ENCODE peak calls at places on chromosomes 11 and 22, in seven cellular contexts. Q is CD4-positive, CD25-positive, alpha-beta regulatory T cell; Z is SJSA1; V is Caco-2; R is CD8-positive, alpha-beta T cell; L is heart left ventricle; S is left ventricle myocardium inferior. W is an unnamed sample.

GRCh38 chr22:28955817-28956216 is 72.4 kb downstream of the ZNRF3 start:
- DNase-seq in L (no peak), S (no peak), V (no peak), Q (peak; percentile 7), Z (no peak), R (peak; percentile 84), W (peak; percentile 87)

GRCh38 chr22:43376765-43377485 is 33.8 kb upstream of the SCUBE1 start:
- DNase-seq in Z (no peak), L (no peak), R (peak; percentile 68), V (no peak), Q (no peak), S (no peak), W (peak; percentile 72)

GRCh38 chr11:104694259-104695070 is 203.8 kb downstream of the CASP12 start:
- DNase-seq in V (no peak), Q (no peak), Z (no peak), R (no peak), L (no peak), S (no peak), W (no peak)

GRCh38 chr22:24059121-24059520 is 48.0 kb downstream of the CABIN1 start:
- DNase-seq in Q (no peak), V (no peak), R (no peak), L (no peak), S (no peak), Z (no peak), W (no peak)

GRCh38 chr22:35064664-35065063 is 1.3 kb upstream of the ISX start:
- DNase-seq in S (no peak), Z (no peak), Q (no peak), L (no peak), V (peak; percentile 76), R (no peak), W (no peak)

GRCh38 chr11:31953803-31954327 is 137.0 kb upstream of the RCN1 start:
- DNase-seq in S (no peak), Z (no peak), R (no peak), L (no peak), Q (no peak), V (no peak), W (no peak)

GRCh38 chr22:47112566-47112965 is 350.1 kb downstream of the TBC1D22A start:
- DNase-seq in L (no peak), S (no peak), V (peak; percentile 18), R (no peak), Q (no peak), Z (no peak), W (no peak)

GRCh38 chr11:10906521-10906920 is 48.7 kb upstream of the ZBED5 start:
- DNase-seq in V (peak; percentile 59), Z (no peak), L (no peak), S (no peak), R (no peak), Q (no peak), W (no peak)

GRCh38 chr11:87908086-87908485 is 267.2 kb downstream of the RAB38 start:
- DNase-seq in S (no peak), L (no peak), R (no peak), V (no peak), Q (no peak), Z (no peak), W (no peak)

GRCh38 chr22:19635644-19636043 is 78.7 kb upstream of the SEPTIN5 start:
- DNase-seq in V (peak; percentile 3), S (no peak), Q (no peak), R (no peak), Z (no peak), L (no peak), W (no peak)

GRCh38 chr22:30474683-30475424 is 3.0 kb upstream of the SEC14L3 start:
- DNase-seq in S (no peak), Q (no peak), Z (no peak), V (no peak), L (no peak), R (no peak), W (peak; percentile 66)

GRCh38 chr11:121841487-121842167 is 274.4 kb downstream of the BLID start:
- DNase-seq in Q (no peak), Z (no peak), S (no peak), L (no peak), V (no peak), R (no peak), W (no peak)

GRCh38 chr11:131999955-132000354 is 629.5 kb downstream of the NTM start:
- DNase-seq in V (no peak), Z (no peak), L (no peak), Q (no peak), S (no peak), R (no peak), W (no peak)

GRCh38 chr11:70490208-70490607 is 91.9 kb downstream of the CTTN start:
- DNase-seq in V (no peak), R (no peak), S (peak; percentile 5), L (no peak), Z (no peak), Q (no peak), W (no peak)

GRCh38 chr11:43268161-43268560 is 43.6 kb upstream of the API5 start:
- DNase-seq in R (no peak), S (peak; percentile 61), V (no peak), Q (no peak), L (peak; percentile 32), Z (no peak), W (no peak)

GRCh38 chr11:130623909-130624668 is 175.6 kb downstream of the ADAMTS15 start:
- DNase-seq in Z (peak; percentile 67), V (no peak), L (no peak), S (no peak), Q (no peak), R (no peak), W (no peak)

GRCh38 chr22:45451988-45452387 is 38.5 kb downstream of the RIBC2 start:
- DNase-seq in R (no peak), Q (no peak), L (no peak), Z (no peak), V (no peak), S (no peak), W (no peak)
- H3K4me1 ChIP-seq in R (no peaks in the 10 kb centered on the region), Q (no peaks in the 10 kb centered on the region), L (peaks cover 20% of the 10 kb centered on the region), Z (no peaks in the 10 kb centered on the region), V (peaks cover 19% of the 10 kb centered on the region), S (peaks cover 13% of the 10 kb centered on the region), W (no peaks in the 10 kb centered on the region)

GRCh38 chr22:37661160-37661924 is 2.8 kb downstream of the PDXP start:
- DNase-seq in L (no peak), Q (no peak), Z (peak; percentile 90), R (no peak), V (no peak), S (no peak), W (peak; percentile 24)
- H3K4me3 ChIP-seq in L (no peak overlapping the region), Q (no peak overlapping the region), Z (no peak overlapping the region), R (no peak overlapping the region), V (no peak overlapping the region), S (peak overlapping the region; percentile 6), W (no peak overlapping the region)

GRCh38 chr11:77038825-77039326 is 4.7 kb downstream of the B3GNT6 start:
- DNase-seq in R (no peak), L (no peak), S (no peak), Q (no peak), V (no peak), Z (peak; percentile 51), W (no peak)

GRCh38 chr11:77038029-77038824 is 4.0 kb downstream of the B3GNT6 start:
- DNase-seq in V (no peak), Z (peak; percentile 56), Q (no peak), L (no peak), R (no peak), S (no peak), W (no peak)

GRCh38 chr11:77036398-77036797 is 2.2 kb downstream of the B3GNT6 start:
- DNase-seq in Z (no peak), L (no peak), S (no peak), Q (no peak), R (no peak), V (no peak), W (no peak)

GRCh38 chr11:77035580-77035979 is 1.4 kb downstream of the B3GNT6 start:
- DNase-seq in S (no peak), Q (no peak), R (no peak), L (no peak), V (no peak), Z (no peak), W (no peak)

DNA sequence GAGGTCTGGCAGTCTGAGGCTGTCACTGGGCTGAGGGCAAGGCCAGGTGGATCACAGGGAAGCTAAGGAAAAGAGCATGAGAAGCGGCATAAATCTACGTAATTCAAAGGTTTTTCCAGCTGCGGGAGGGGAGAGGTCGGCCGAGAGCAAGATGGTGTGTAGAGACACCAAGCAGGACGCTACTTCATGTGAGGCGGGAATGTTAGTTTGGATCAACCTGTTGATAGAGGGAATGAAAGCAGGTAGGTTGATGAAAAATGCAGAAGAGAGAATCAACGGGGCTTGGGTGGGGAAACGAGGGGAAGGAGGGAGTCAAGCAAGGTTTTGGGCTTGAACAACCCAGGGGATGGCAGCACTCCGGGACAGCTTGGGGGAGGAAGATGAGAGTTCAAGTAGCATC is 2.9 kb downstream of the B3GNT6 start:
- DNase-seq in L (no peak), R (no peak), S (no peak), Z (no peak), V (no peak), Q (no peak), W (no peak)
- H3K27me3 ChIP-seq in L (peaks cover 25% of the 10 kb centered on the region), R (peaks cover 12% of the 10 kb centered on the region), S (peaks cover 93% of the 10 kb centered on the region), Z (no peaks in the 10 kb centered on the region), V (no peaks in the 10 kb centered on the region), Q (peaks cover 8% of the 10 kb centered on the region), W (no peaks in the 10 kb centered on the region)

DNA sequence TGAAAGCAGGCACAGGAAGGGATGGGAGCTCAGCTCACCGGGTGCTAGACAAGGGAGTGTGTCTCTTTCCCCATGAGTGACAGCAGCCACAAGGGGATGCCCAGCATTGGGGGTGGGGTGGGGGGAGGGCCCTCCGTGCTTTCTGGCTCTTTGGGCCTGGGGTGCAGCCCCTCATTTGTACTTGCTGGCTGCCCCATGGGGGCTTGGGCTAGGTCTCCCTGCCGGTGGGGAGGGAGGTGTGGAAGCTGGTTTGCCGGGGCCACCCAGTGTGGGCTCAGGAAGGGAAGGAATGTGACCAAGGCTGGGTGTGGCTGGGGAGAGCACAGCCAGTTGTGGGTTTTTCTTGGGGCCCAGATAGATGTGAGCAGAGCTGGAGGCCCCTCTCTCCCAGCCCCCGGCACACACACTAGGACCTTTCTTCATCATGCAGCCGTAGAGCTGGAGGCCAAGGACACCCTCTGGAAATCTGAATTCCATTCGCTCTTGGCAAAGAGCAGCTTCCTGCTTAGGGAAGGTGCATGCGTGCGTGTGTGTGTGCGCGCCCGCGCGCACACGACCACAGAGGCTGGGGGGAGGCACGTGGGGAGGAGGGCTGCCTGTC is 25.8 kb downstream of the KCNQ1OT1 start:
- DNase-seq in R (no peak), Z (peak; percentile 38), V (no peak), Q (no peak), S (no peak), L (no peak), W (no peak)
- H3K4me1 ChIP-seq in R (no peaks in the 10 kb centered on the region), Z (peaks cover 10% of the 10 kb centered on the region), V (peaks cover 2% of the 10 kb centered on the region), Q (no peaks in the 10 kb centered on the region), S (peaks cover 61% of the 10 kb centered on the region), L (peaks cover 38% of the 10 kb centered on the region), W (no peaks in the 10 kb centered on the region)

DNA sequence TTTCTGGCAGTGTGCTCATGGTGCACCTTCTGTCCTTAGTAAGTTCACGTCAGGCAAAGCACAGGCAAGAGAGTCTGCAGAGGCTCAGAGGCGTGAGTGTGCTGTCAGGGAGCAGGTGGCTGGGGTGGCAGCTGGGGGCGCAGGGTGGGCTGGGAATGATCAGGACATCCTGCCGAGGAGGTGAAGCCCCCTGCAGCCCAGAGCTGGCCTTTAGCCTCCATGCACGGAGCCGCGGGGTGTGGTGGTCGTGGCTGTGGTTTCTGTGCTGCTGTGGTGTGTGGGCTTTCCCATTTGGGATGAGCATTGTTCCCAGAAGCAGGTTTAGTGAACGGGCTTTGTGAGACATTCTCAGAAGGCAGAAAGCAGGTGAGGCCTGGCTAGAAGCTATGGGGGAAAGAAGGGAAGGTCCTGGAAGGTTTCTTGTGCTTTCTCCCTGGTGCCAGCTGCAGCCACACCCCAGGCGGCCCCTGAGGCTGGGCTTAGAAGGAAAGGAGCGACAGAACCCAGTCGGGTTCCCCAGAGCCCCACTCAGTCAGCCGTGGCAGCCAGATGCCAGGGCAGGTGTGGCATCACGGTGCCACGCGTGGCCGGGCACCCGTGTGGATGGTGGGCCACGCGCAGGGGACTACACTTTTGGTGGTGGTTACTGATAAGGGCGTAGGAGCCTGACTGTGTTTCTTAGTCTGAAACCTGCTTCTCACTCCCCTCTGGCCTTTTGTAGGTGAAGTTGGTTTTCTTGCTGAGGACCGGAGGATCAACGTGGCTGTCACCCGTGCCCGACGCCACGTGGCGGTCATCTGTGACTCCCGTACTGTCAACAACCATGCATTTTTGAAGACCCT is 32.0 kb downstream of the IGHMBP2 start:
- DNase-seq in Z (no peak), Q (no peak), L (no peak), V (no peak), R (no peak), S (no peak), W (no peak)
- H3K4me3 ChIP-seq in Z (no peak overlapping the region), Q (no peak overlapping the region), L (no peak overlapping the region), V (no peak overlapping the region), R (no peak overlapping the region), S (no peak overlapping the region), W (no peak overlapping the region)

W was measured in CD4-positive, alpha-beta memory T cell.